ENCODE peak calls at places on chromosomes 2 and 18, in nine cellular contexts. Y is AG09309, K is kidney epithelial cell, Q is lower lobe of right lung, R is kidney, A is cardiac muscle cell, U is GM23338, J is hepatocyte, C is fibroblast of mammary gland. L is an unnamed sample.

GRCh38 chr2:157264099-157264498 is 6.6 kb downstream of the GALNT5 start:
- DNase-seq in Q (no peak), Y (peak), J (no peak), R (no peak), A (no peak), U (no peak), C (peak), K (no peak), L (no peak)

GRCh38 chr18:26089247-26090129 is 925 bp downstream of the SS18 start:
- DNase-seq in R (no peak), A (peak), U (peak), C (peak), Y (no peak), Q (no peak), J (peak), K (no peak), L (no peak)

GRCh38 chr2:68104111-68104835 is 41.5 kb upstream of the C1D start:
- DNase-seq in Q (no peak), U (no peak), A (no peak), J (no peak), K (no peak), R (no peak), C (no peak), Y (no peak), L (no peak)

GRCh38 chr2:63984606-63985359 is 34.4 kb downstream of the VPS54 start:
- DNase-seq in R (no peak), C (no peak), Q (no peak), Y (no peak), U (no peak), A (no peak), K (no peak), J (no peak), L (no peak)

GRCh38 chr2:6845312-6845711 is 20.4 kb downstream of the CMPK2 start:
- DNase-seq in Q (no peak), U (peak), A (peak), C (no peak), R (no peak), J (no peak), Y (no peak), K (no peak), L (no peak)

GRCh38 chr2:237631029-237631785 is 3.8 kb downstream of the LRRFIP1 start:
- DNase-seq in K (peak), A (no peak), U (no peak), Q (no peak), J (no peak), R (peak), Y (no peak), C (peak), L (no peak)

GRCh38 chr2:96580771-96581170 is 44.2 kb downstream of the ARID5A start:
- DNase-seq in A (peak), R (no peak), J (peak), U (peak), Y (no peak), C (no peak), K (no peak), Q (no peak), L (no peak)

GRCh38 chr2:69466728-69467127 is 29.5 kb upstream of the NFU1 start:
- DNase-seq in R (no peak), J (no peak), C (peak), A (no peak), Y (no peak), Q (no peak), K (no peak), U (no peak), L (no peak)

GRCh38 chr2:67135201-67135600 is 261.9 kb upstream of the ETAA1 start:
- DNase-seq in Y (no peak), K (no peak), A (no peak), Q (no peak), C (no peak), J (no peak), U (no peak), R (no peak), L (no peak)

GRCh38 chr2:31258351-31258750 is 24.4 kb downstream of the EHD3 start:
- DNase-seq in Y (no peak), R (no peak), Q (no peak), U (no peak), C (no peak), K (no peak), J (no peak), A (no peak), L (no peak)

GRCh38 chr2:153291718-153292117 is 186.8 kb downstream of the RPRM start:
- DNase-seq in J (no peak), C (no peak), R (no peak), U (no peak), Q (no peak), A (no peak), Y (no peak), K (no peak), L (no peak)

GRCh38 chr2:191836853-191837769 is 9.8 kb downstream of the CAVIN2 start:
- DNase-seq in U (no peak), R (no peak), J (no peak), Q (no peak), C (peak), K (no peak), A (peak), Y (no peak), L (no peak)

GRCh38 chr2:17355608-17356329 is 162.5 kb downstream of the RAD51AP2 start:
- DNase-seq in Q (no peak), Y (no peak), J (no peak), C (no peak), R (no peak), K (peak), U (no peak), A (no peak), L (no peak)

GRCh38 chr2:164314148-164314547 is 307.1 kb downstream of the GRB14 start:
- DNase-seq in J (peak), R (no peak), Y (no peak), U (no peak), K (no peak), Q (no peak), A (peak), C (peak), L (no peak)

GRCh38 chr2:142139384-142139783 is 8.6 kb upstream of the LRP1B start:
- DNase-seq in C (no peak), J (no peak), Y (no peak), U (no peak), Q (no peak), R (no peak), K (no peak), A (no peak), L (no peak)

GRCh38 chr2:38076250-38076709 is 329 bp upstream of the CYP1B1 start:
- DNase-seq in U (peak), R (peak), J (peak), Y (peak), C (peak), K (no peak), A (peak), Q (peak), L (no peak)

GRCh38 chr2:141641462-141641861 is 489.4 kb downstream of the LRP1B start:
- DNase-seq in J (no peak), K (peak), A (no peak), Q (no peak), Y (no peak), C (peak), U (no peak), R (no peak), L (no peak)

GRCh38 chr2:216056739-216057138 is 24.9 kb downstream of the PECR start:
- DNase-seq in R (no peak), J (peak), Y (no peak), A (no peak), U (no peak), Q (no peak), C (no peak), K (no peak), L (no peak)

GRCh38 chr2:142843731-142844130 is 33.7 kb upstream of the KYNU start:
- DNase-seq in Y (no peak), Q (no peak), C (no peak), U (peak), R (no peak), K (no peak), A (no peak), J (no peak), L (no peak)

GRCh38 chr18:31125878-31126277 is 23.7 kb upstream of the DSC2 start:
- DNase-seq in R (no peak), U (no peak), Q (no peak), J (no peak), A (no peak), Y (no peak), C (no peak), K (no peak), L (no peak)

GRCh38 chr2:86520153-86520552 is 43.1 kb downstream of the CHMP3 start:
- DNase-seq in J (no peak), U (peak), Y (no peak), R (no peak), C (no peak), A (no peak), Q (no peak), K (no peak), L (no peak)

GRCh38 chr18:55731594-55732042 is 143.6 kb upstream of the TCF4 start:
- DNase-seq in Q (no peak), U (no peak), K (no peak), R (no peak), Y (no peak), J (no peak), C (peak), A (no peak), L (no peak)

GRCh38 chr2:180992994-180993393 is 12.6 kb downstream of the UBE2E3 start:
- DNase-seq in A (no peak), Q (no peak), Y (no peak), K (no peak), R (no peak), J (no peak), U (no peak), C (no peak), L (no peak)

GRCh38 chr2:177338177-177338721 is 54.3 kb upstream of the AGPS start:
- DNase-seq in U (no peak), R (no peak), K (peak), J (no peak), A (no peak), Y (no peak), Q (no peak), C (peak), L (no peak)

GRCh38 chr2:46878886-46879285 is 36.7 kb downstream of the MCFD2 start:
- DNase-seq in A (no peak), K (no peak), U (peak), Q (no peak), Y (no peak), R (peak), C (peak), J (no peak), L (no peak)

GRCh38 chr18:29226201-29226600 is 1049.3 kb upstream of the CDH2 start:
- DNase-seq in A (no peak), C (peak), R (no peak), U (no peak), J (peak), K (no peak), Y (no peak), Q (no peak), L (no peak)

GRCh38 chr2:180077295-180077906 is 70.3 kb upstream of the CWC22 start:
- DNase-seq in Y (no peak), Q (no peak), U (peak), R (no peak), C (peak), J (peak), A (peak), K (peak), L (no peak)

GRCh38 chr2:9055471-9055870 is 52.0 kb upstream of the MBOAT2 start:
- DNase-seq in Q (no peak), C (no peak), A (no peak), J (no peak), U (no peak), Y (no peak), K (no peak), R (no peak), L (no peak)

GRCh38 chr2:112257575-112257974 is 2.7 kb upstream of the ZC3H8 start:
- DNase-seq in J (no peak), K (peak), U (no peak), Q (no peak), R (no peak), C (peak), A (no peak), Y (no peak), L (no peak)

GRCh38 chr18:27400001-27400400 is 214.9 kb upstream of the CHST9 start:
- DNase-seq in Q (no peak), A (no peak), C (no peak), J (no peak), K (no peak), U (peak), Y (no peak), R (peak), L (no peak)

GRCh38 chr2:54240515-54241219 is 15.4 kb downstream of the TSPYL6 start:
- DNase-seq in Y (peak), C (peak), K (no peak), Q (no peak), J (no peak), R (no peak), U (peak), A (no peak), L (no peak)

DNA sequence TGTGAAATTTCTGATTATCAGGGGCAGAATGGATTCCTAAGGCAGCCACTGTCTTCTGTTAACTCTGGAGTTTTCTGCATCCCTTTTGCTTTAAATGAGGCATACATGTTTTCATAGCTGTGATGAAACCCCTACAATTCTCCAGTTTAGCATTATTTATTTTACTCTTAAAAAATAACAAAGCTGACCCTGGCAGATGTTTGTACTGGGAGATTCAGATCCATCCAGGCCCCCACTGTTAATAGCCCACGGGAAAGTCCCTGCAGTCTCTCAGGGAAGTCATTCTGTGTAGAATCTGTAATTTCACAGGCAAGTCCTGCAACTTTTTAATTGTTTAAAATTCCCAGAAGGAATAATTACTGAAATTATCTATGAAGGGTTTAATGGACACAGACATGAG is 343 bp upstream of the SULT1C4 start:
- DNase-seq in U (no peak), J (peak), Y (no peak), K (no peak), C (no peak), A (no peak), Q (no peak), R (no peak), L (no peak)
- H3K4me3 ChIP-seq in U (no peak), J (no peak), Y (no peak), K (peak), C (no peak), A (no peak), Q (peak), R (peak), L (no peak)

GRCh38 chr18:4130734-4131719 is 324.1 kb downstream of the DLGAP1 start:
- DNase-seq in K (no peak), U (peak), J (no peak), R (no peak), C (no peak), Q (no peak), A (no peak), Y (no peak), L (no peak)
- TF ChIP-seq CTCF in K (no peak), U (peak), J (peak), R (no peak), C (no peak), Q (no peak), A (no peak), Y (no peak), L (no peak)

GRCh38 chr2:44103643-44104038 is 65.0 kb upstream of the PPM1B start:
- DNase-seq in C (no peak), A (no peak), J (no peak), Q (no peak), R (no peak), U (no peak), K (no peak), Y (no peak), L (no peak)

GRCh38 chr2:44107086-44107740 is 61.5 kb upstream of the PPM1B start:
- DNase-seq in U (peak), C (no peak), Q (no peak), Y (no peak), A (no peak), K (no peak), J (no peak), R (no peak), L (no peak)

GRCh38 chr2:44102790-44103642 is 65.7 kb upstream of the PPM1B start:
- DNase-seq in R (no peak), U (no peak), K (no peak), C (no peak), Y (no peak), J (no peak), A (no peak), Q (no peak), L (no peak)

GRCh38 chr2:44107974-44108373 is 60.7 kb upstream of the PPM1B start:
- DNase-seq in C (peak), A (no peak), Y (no peak), K (no peak), J (no peak), U (no peak), R (no peak), Q (no peak), L (no peak)

DNA sequence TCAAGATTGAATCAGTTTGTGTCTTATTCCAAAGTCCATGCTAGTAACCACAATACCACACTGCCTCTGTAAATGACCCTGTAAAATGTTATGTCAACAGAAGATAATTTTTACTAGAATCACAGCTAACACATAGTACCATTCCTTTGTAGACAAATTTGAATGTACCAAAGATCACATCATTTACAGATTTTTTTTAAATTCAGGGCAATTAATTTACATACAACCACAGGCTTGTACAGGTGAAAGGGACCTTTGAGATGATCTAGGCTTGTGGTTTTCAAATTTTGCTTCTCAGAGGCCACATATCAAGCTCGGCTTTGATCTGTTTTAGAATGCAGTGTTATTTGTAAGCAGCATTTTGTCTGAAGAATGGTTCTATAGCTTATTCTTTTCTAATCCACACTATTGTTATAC is 63.8 kb upstream of the PPM1B start:
- DNase-seq in R (no peak), Q (no peak), Y (no peak), A (no peak), J (no peak), K (no peak), C (no peak), U (no peak), L (no peak)
- H3K4me3 ChIP-seq in R (no peak), Q (no peak), Y (no peak), A (no peak), J (no peak), K (no peak), C (no peak), U (no peak), L (no peak)

DNA sequence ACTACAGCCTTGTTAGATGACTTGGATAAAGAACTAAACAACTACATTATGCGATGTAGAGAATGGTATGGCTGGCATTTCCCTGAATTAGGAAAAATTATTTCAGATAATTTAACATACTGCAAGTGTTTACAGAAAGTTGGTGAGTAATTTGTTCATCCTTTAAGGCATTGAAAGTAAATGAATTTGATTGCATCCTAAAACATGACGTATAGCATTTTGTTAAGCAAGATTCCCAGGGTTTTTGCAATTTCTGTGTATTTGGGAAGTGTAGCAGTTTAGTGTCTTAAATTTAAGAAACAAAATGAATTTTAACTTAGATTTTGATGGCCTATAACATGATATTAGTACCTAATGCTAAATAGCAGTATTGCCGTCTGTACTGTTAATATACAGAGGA is 24.8 kb downstream of the NOP58 start:
- DNase-seq in Q (no peak), C (no peak), A (no peak), K (no peak), U (no peak), R (no peak), J (no peak), Y (no peak), L (no peak)
- TF ChIP-seq CTCF in Q (no peak), C (no peak), A (no peak), K (no peak), U (no peak), R (no peak), J (no peak), Y (no peak), L (no peak)

GRCh38 chr2:219444566-219445091 is 10.0 kb downstream of the SPEG start:
- DNase-seq in A (no peak), Q (no peak), C (no peak), Y (no peak), R (peak), J (no peak), U (no peak), K (no peak), L (no peak)

GRCh38 chr2:219446101-219446504 is 11.5 kb downstream of the SPEG start:
- DNase-seq in U (peak), A (no peak), K (no peak), R (no peak), C (peak), Q (no peak), J (peak), Y (no peak), L (no peak)

GRCh38 chr2:219443697-219444023 is 9.0 kb downstream of the SPEG start:
- DNase-seq in Y (no peak), Q (no peak), A (no peak), U (no peak), R (no peak), C (no peak), K (no peak), J (no peak), L (no peak)

GRCh38 chr2:219446689-219447088 is 12.0 kb downstream of the SPEG start:
- DNase-seq in Q (no peak), K (no peak), A (no peak), J (no peak), C (no peak), Y (no peak), R (no peak), U (no peak), L (no peak)

DNA sequence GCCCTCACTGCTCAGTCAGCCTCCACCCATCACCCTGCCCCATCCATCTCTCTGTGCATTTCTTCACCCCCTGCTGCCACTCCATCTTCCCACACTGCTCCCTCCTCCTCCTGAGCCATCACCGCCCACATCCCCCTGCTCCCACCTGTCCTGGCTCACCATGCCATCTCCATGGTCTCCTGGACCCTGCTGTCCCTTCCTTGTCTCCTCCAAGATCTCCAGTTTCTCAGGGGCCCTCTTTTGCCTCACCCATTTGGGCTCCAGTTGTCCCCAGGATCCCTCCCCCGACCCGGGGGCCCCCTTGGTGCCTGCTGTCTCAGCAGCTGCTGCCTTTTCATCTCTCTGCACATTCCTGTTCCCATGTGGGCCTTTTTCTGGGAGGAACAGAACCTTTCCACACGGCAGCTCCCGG is 10.6 kb downstream of the SPEG start:
- DNase-seq in Y (no peak), J (no peak), A (no peak), C (no peak), Q (no peak), U (no peak), R (no peak), K (no peak), L (no peak)
- H3K4me3 ChIP-seq in Y (no peak), J (no peak), A (no peak), C (no peak), Q (no peak), U (no peak), R (no peak), K (no peak), L (peak)

DNA sequence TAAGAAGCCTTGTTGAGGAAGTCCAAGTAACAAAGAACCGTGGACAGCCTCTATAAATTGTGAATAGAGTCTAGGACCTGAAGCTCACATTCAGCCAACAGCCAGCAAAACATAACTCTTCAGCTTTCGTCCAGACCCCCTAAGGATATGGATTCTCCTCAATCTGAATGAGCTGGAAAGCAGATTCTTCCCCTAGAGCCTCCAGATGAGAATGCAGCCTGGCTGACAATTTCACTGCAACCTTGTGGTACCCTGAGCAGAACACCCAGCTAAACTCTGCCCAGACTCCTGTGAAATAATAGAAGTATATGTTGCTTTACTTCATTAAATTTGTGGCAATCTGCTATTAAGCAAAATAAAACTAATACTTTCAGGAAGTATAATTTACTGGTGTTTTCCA is 483.5 kb upstream of the SLC8A1 start:
- DNase-seq in R (no peak), U (peak), Q (no peak), C (no peak), A (no peak), J (no peak), Y (no peak), K (no peak), L (no peak)
- TF ChIP-seq CTCF in R (no peak), U (peak), Q (no peak), C (no peak), A (no peak), J (no peak), Y (no peak), K (no peak), L (no peak)